ENCODE peak calls at places on chromosomes 6 and 20, in eight cellular contexts. U is neural progenitor cell, G is heart left ventricle, I is A549, K is tibial nerve, O is fibroblast of lung, Q is pancreas, P is AG04450. T is an unnamed sample.

GRCh38 chr6:155832596-155832995 is 377.0 kb upstream of the NOX3 start:
- DNase-seq in K (no peak), U (no peak), P (peak), O (peak), I (no peak), Q (no peak), G (no peak), T (peak)

GRCh38 chr20:43922614-43923013 is 8.0 kb downstream of the TOX2 start:
- DNase-seq in O (no peak), U (no peak), I (no peak), G (no peak), P (no peak), Q (no peak), K (no peak), T (no peak)

GRCh38 chr6:48087448-48087847 is 23.5 kb downstream of the PTCHD4 start:
- DNase-seq in K (no peak), O (no peak), U (no peak), P (no peak), I (no peak), G (no peak), Q (no peak), T (peak)

GRCh38 chr6:20497200-20497820 is 36.9 kb upstream of the CDKAL1 start:
- DNase-seq in I (no peak), O (peak), Q (no peak), P (peak), U (no peak), K (no peak), G (no peak), T (peak)

GRCh38 chr6:157974341-157974894 is 7.2 kb upstream of the SYNJ2 start:
- DNase-seq in I (no peak), U (no peak), O (peak), G (no peak), K (no peak), P (no peak), Q (no peak), T (no peak)

GRCh38 chr6:15516923-15517560 is 145.8 kb downstream of the DTNBP1 start:
- DNase-seq in Q (no peak), U (no peak), K (no peak), G (no peak), O (no peak), P (no peak), I (no peak), T (no peak)

GRCh38 chr6:169885831-169886230 is 134.4 kb downstream of the ERMARD start:
- DNase-seq in G (no peak), U (no peak), O (no peak), I (no peak), K (no peak), Q (no peak), P (no peak), T (no peak)

GRCh38 chr20:661474-662288 is 8.7 kb upstream of the SRXN1 start:
- DNase-seq in U (peak), I (no peak), Q (no peak), K (no peak), O (no peak), P (no peak), G (no peak), T (no peak)

GRCh38 chr6:164337024-164337924 is 922.8 kb downstream of the QKI start:
- DNase-seq in I (no peak), O (no peak), Q (peak), U (no peak), K (no peak), P (no peak), G (no peak), T (no peak)

GRCh38 chr6:146912730-146913680 is 291.2 kb upstream of the STXBP5 start:
- DNase-seq in O (peak), U (no peak), Q (no peak), G (no peak), K (no peak), P (no peak), I (no peak), T (no peak)

GRCh38 chr6:14119764-14120163 is 2.2 kb downstream of the CD83 start:
- DNase-seq in O (no peak), G (no peak), K (no peak), Q (no peak), P (no peak), I (no peak), U (no peak), T (no peak)

GRCh38 chr20:62666736-62667529 is 24.6 kb downstream of the SLCO4A1 start:
- DNase-seq in G (peak), U (no peak), K (peak), Q (no peak), P (no peak), I (no peak), O (no peak), T (no peak)

DNA sequence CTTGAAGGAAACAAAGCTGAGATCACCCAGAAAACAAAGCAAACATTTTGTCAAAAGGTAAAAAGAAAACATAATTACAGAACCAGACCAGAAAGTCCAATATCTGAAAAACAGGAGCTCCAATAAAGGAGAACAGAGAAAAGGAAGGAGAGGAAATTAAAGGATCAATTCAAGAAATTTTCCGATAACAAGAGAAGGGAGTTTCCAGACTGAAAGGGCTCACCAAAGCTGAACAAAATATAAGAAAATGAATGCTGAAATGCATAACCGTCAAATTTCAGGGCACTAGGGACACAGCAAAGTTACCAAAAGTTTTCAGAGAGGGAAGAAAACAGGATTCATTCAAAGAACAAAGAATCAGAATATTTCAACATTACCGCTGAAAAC is 23.9 kb downstream of the ILRUN start:
- DNase-seq in P (no peak), K (no peak), Q (no peak), I (no peak), U (no peak), O (no peak), G (no peak), T (no peak)
- TF ChIP-seq CTCF in P (no peak), K (no peak), Q (no peak), I (no peak), U (no peak), O (no peak), G (no peak), T (no peak)

GRCh38 chr20:32523613-32524218 is 61.4 kb downstream of the NOL4L start:
- DNase-seq in P (no peak), G (peak), O (no peak), U (no peak), K (no peak), I (no peak), Q (peak), T (no peak)
- H3K4me3 ChIP-seq in P (no peak), G (no peak), O (no peak), U (no peak), K (no peak), I (no peak), Q (no peak), T (no peak)

GRCh38 chr20:38472513-38473352 is at the start of gene RALGAPB:
- DNase-seq in U (peak), P (peak), Q (peak), K (peak), G (peak), O (peak), I (peak), T (peak)
- TF ChIP-seq CTCF in U (peak), P (peak), Q (no peak), K (peak), G (peak), O (peak), I (peak), T (peak)

DNA sequence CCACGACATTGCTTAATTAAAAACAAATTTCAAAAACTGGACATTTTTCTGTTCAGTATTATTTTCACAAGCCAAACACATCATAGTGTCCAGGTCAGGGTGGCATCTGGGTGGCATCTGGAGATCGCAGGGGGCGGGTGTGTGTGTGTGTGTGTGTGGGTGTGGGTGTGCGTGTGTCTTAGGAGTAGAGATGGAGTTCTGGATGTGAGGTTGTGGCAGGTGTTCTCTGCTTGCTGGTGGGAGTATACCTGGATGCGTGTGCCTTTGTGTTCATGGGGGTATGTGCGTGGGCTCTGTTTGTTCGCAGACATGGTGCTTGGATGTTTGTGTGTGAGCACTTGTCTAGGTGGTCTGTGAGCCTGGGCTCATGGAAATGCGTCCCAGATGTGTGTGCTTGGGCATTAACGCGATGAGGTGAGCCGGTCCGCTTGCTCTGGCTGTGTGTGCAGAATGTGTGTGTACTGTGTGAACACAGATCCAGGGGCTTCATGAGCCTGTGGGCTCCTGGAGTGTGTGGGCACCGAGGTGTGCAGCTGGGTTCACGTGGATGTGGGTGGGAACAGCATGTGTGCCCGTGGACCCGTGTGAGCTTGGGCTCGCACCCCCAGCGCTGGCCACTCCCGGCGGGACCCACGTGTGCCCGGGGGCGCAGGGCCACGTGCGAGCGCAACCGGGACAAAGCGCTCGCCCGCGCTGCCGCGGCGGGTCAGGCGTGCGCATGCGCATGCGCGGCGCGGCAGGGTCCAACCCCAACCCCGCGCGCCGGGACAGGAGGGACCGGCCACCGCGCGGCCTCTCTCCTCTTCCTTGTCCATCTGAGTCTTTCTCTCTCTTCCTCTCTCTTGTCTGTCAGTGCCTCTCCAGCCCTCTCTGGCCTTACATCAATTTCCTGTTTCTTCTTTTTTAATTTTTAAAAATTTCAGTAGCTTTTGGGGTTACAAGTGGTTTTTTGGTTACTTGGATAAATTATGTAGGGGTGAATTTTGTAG is 60.4 kb downstream of the SRC start:
- DNase-seq in O (peak), Q (peak), K (no peak), U (peak), G (peak), I (peak), P (no peak), T (no peak)
- H3K4me3 ChIP-seq in O (peak), Q (peak), K (peak), U (no peak), G (peak), I (peak), P (peak), T (peak)

DNA sequence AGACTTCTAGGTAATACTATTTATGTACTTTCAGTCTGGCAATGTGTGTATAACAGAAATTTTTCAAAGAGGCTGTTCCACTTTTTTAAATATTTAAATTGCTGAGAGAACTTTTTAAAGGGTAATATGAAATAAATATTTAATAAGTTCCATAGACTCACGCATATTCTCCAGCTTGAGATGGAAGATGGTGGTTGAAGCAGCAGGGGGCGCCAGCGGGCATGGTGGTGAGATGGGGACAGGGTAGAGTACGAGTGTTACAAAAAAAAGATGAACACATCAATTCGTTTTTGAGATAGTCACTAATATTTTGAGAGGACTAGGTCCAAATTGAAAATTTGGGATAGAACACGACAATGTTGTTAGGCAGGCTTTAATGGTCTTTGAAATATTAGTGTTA is 68.4 kb downstream of the RSPO3 start:
- DNase-seq in I (peak), K (peak), P (no peak), Q (no peak), O (no peak), U (peak), G (peak), T (no peak)
- TF ChIP-seq CTCF in I (peak), K (no peak), P (peak), Q (peak), O (peak), U (peak), G (peak), T (peak)

DNA sequence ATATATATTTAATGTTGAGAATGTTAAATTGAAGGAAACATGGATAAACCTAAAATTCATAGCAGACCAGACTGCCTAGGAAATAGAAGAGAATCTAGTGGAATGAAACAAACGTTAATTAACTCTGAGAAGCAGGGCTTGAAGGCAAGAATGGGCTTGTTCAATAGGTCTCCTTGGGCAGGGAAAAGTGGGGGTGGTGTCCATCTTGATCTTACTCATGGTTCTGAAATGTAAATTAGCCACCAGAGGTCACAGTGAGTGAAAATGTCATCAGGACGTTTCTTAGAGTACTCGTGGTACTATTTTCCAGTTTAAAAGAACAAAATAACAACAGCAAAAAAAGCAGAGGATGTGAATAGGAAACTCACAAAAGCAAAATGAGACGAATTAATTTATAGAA is 66.8 kb upstream of the BTBD3 start:
- DNase-seq in U (no peak), Q (no peak), O (peak), G (no peak), I (no peak), P (no peak), K (no peak), T (peak)
- H3K4me3 ChIP-seq in U (no peak), Q (no peak), O (no peak), G (no peak), I (no peak), P (no peak), K (no peak), T (no peak)

DNA sequence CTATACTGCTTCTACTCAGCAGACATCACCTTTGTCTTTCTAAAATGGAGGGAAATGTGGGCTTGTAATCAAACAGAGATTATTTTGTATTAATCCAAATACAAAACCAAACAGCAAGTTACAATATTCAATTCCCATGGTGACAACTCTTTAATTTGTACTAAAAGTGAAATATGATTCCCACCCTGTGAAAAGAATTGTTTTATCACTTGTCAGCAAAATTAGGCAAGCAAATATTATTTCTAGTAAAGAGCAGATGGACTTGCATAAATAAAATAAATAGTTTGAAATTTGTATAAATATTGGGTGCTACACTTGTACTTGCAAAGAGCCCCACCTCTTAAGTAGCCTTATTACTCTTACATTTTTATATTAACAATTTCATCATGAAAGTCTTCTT is 6.1 kb upstream of the TXLNB start:
- DNase-seq in G (no peak), K (no peak), U (no peak), P (no peak), Q (no peak), I (no peak), O (no peak), T (no peak)
- TF ChIP-seq CTCF in G (no peak), K (no peak), U (no peak), P (no peak), Q (no peak), I (no peak), O (no peak), T (no peak)

GRCh38 chr6:26092443-26092842 is 5.2 kb downstream of the HFE start:
- DNase-seq in P (no peak), O (no peak), U (no peak), K (no peak), I (no peak), G (no peak), Q (no peak), T (no peak)

GRCh38 chr6:26087284-26088115 is at the start of gene HFE:
- DNase-seq in K (peak), I (peak), P (no peak), U (peak), O (peak), G (peak), Q (no peak), T (peak)

GRCh38 chr6:26089272-26089671 is 2.0 kb downstream of the HFE start:
- DNase-seq in U (no peak), Q (no peak), I (no peak), G (peak), K (no peak), P (no peak), O (no peak), T (no peak)

GRCh38 chr6:26086214-26086613 is 1.0 kb upstream of the HFE start:
- DNase-seq in U (no peak), Q (no peak), O (no peak), P (no peak), G (no peak), K (no peak), I (no peak), T (no peak)

DNA sequence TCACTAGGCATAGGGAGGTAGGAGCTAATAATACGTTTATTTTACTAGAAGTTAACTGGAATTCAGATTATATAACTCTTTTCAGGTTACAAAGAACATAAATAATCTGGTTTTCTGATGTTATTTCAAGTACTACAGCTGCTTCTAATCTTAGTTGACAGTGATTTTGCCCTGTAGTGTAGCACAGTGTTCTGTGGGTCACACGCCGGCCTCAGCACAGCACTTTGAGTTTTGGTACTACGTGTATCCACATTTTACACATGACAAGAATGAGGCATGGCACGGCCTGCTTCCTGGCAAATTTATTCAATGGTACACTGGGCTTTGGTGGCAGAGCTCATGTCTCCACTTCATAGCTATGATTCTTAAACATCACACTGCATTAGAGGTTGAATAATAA is 1.1 kb downstream of the HFE start:
- DNase-seq in G (peak), P (no peak), I (no peak), K (peak), U (no peak), Q (no peak), O (no peak), T (peak)
- H3K4me3 ChIP-seq in G (peak), P (peak), I (peak), K (no peak), U (no peak), Q (peak), O (peak), T (peak)

GRCh38 chr6:131059486-131059885 is 3.6 kb downstream of the EPB41L2 start:
- DNase-seq in U (no peak), P (no peak), G (no peak), K (no peak), Q (no peak), I (peak), O (peak), T (peak)
- TF ChIP-seq CTCF in U (no peak), P (peak), G (no peak), K (no peak), Q (no peak), I (peak), O (no peak), T (no peak)

GRCh38 chr6:44224978-44225330 is 1.6 kb downstream of the SLC29A1 start:
- DNase-seq in Q (no peak), I (no peak), G (no peak), P (no peak), K (no peak), U (no peak), O (no peak), T (no peak)
- H3K4me3 ChIP-seq in Q (no peak), I (no peak), G (no peak), P (no peak), K (no peak), U (peak), O (no peak), T (no peak)

T was measured in astrocyte of the spinal cord.